ENCODE peak calls at places on chromosomes 6 and 20, in nine cellular contexts. E, I, B, Y, H, S, U, V and X are unnamed samples.

GRCh38 chr6:32843979-32844838 is at the start of gene PSMB8:
- DNase-seq in B (peak; percentile 99), S (peak; percentile 97), H (peak; percentile 96), V (peak; percentile 96), E (peak; percentile 96), I (peak; percentile 99), Y (peak; percentile 98), U (peak; percentile 95), X (peak; percentile 98)

GRCh38 chr6:41072836-41073202 is at the start of gene NFYA:
- DNase-seq in U (peak; percentile 99), Y (peak; percentile 100), E (peak; percentile 100), S (no peak), H (no peak), I (no peak), V (no peak), B (no peak), X (no peak)

GRCh38 chr20:22403860-22404608 is 180.3 kb downstream of the FOXA2 start:
- DNase-seq in Y (no peak), I (no peak), U (no peak), S (no peak), H (no peak), E (no peak), B (no peak), V (peak; percentile 77), X (no peak)

GRCh38 chr20:24692429-24693190 is 223.2 kb downstream of the SYNDIG1 start:
- DNase-seq in E (no peak), I (no peak), H (no peak), S (no peak), B (no peak), Y (peak; percentile 69), V (no peak), U (no peak), X (peak; percentile 30)

GRCh38 chr6:4281341-4282293 is 146.2 kb upstream of the ECI2 start:
- DNase-seq in E (peak; percentile 64), Y (no peak), B (no peak), H (peak; percentile 52), S (peak; percentile 86), V (no peak), U (peak; percentile 23), I (no peak), X (no peak)

GRCh38 chr6:41974281-41974825 is 32.7 kb upstream of the CCND3 start:
- DNase-seq in U (no peak), V (no peak), Y (no peak), I (peak; percentile 76), E (no peak), H (no peak), B (no peak), S (no peak), X (no peak)

GRCh38 chr6:149965191-149966020 is 1.7 kb downstream of the ULBP1 start:
- DNase-seq in B (no peak), Y (no peak), V (no peak), I (no peak), U (no peak), S (no peak), E (no peak), H (no peak), X (peak; percentile 58)

GRCh38 chr6:111912904-111913303 is 39.7 kb upstream of the FYN start:
- DNase-seq in V (no peak), E (no peak), I (no peak), B (no peak), S (no peak), U (no peak), H (no peak), Y (no peak), X (no peak)

GRCh38 chr20:58647814-58648501 is 3.1 kb upstream of the STX16 start:
- DNase-seq in V (no peak), I (no peak), Y (no peak), S (no peak), B (peak; percentile 90), H (no peak), U (no peak), E (peak; percentile 83), X (peak; percentile 57)

GRCh38 chr20:577167-577791 is 32.8 kb downstream of the TCF15 start:
- DNase-seq in B (no peak), S (no peak), Y (no peak), V (peak; percentile 70), E (peak; percentile 71), U (peak; percentile 74), I (peak; percentile 81), H (no peak), X (no peak)

GRCh38 chr20:49899551-49900383 is 15.6 kb downstream of the SPATA2 start:
- DNase-seq in U (no peak), I (no peak), V (no peak), S (no peak), Y (no peak), H (no peak), B (no peak), E (no peak), X (no peak)
- H3K27ac ChIP-seq in U (no peak overlapping the region), I (no peak overlapping the region), V (peak overlapping the region; percentile 13), S (no peak overlapping the region), Y (no peak overlapping the region), H (no peak overlapping the region), B (no peak overlapping the region), E (no peak overlapping the region), X (no peak overlapping the region)

GRCh38 chr6:11210386-11211138 is 21.9 kb downstream of the NEDD9 start:
- DNase-seq in V (no peak), I (no peak), S (no peak), E (no peak), H (no peak), B (no peak), Y (no peak), U (peak; percentile 94), X (no peak)
- H3K4me1 ChIP-seq in V (peaks cover 100% of the 10 kb centered on the region), I (no peaks in the 10 kb centered on the region), S (peaks cover 67% of the 10 kb centered on the region), E (peaks cover 88% of the 10 kb centered on the region), H (peaks cover 9% of the 10 kb centered on the region), B (peaks cover 82% of the 10 kb centered on the region), Y (peaks cover 14% of the 10 kb centered on the region), U (peaks cover 61% of the 10 kb centered on the region), X (no peaks in the 10 kb centered on the region)

GRCh38 chr6:20319520-20320357 is 81.9 kb upstream of the E2F3 start:
- DNase-seq in I (no peak), E (no peak), V (no peak), H (no peak), Y (no peak), S (peak; percentile 58), B (no peak), U (no peak), X (no peak)
- H3K4me3 ChIP-seq in I (no peak overlapping the region), E (no peak overlapping the region), V (no peak overlapping the region), H (no peak overlapping the region), Y (no peak overlapping the region), S (no peak overlapping the region), B (no peak overlapping the region), U (no peak overlapping the region), X (no peak overlapping the region)

GRCh38 chr20:8388146-8388545 is 256.1 kb downstream of the PLCB1 start:
- DNase-seq in B (no peak), I (no peak), H (no peak), S (no peak), V (no peak), Y (no peak), E (peak; percentile 37), U (peak; percentile 39), X (no peak)

GRCh38 chr20:8388707-8389106 is 256.6 kb downstream of the PLCB1 start:
- DNase-seq in Y (no peak), I (no peak), U (no peak), H (no peak), B (no peak), S (no peak), V (no peak), E (no peak), X (no peak)

GRCh38 chr20:8389381-8390368 is 257.6 kb downstream of the PLCB1 start:
- DNase-seq in E (peak; percentile 61), S (no peak), I (peak; percentile 79), U (peak; percentile 75), H (no peak), V (peak; percentile 55), Y (no peak), B (no peak), X (no peak)

GRCh38 chr20:8386991-8387390 is 254.9 kb downstream of the PLCB1 start:
- DNase-seq in S (no peak), V (no peak), Y (no peak), H (no peak), E (no peak), I (no peak), B (no peak), U (no peak), X (no peak)

DNA sequence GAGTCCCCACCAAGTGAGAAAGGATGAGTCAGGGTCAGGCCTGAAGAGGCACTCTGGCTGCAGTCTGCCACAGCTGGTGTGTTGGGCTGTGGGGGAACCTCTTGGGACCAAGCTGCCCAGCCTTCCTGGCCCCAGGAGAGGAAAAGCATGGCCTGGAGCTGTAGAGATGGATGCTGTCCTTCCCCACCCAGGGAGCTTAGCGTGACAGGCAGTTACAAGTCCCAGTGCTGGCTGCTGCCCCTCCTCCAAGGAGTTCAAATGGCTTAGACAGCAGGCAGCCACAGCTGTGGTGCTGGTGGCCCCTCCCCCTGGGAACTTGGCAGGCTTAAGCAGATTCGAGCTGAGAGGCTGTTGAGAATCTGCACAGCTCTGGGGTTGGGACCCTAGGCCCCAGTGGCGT is 253.2 kb downstream of the PLCB1 start:
- DNase-seq in S (peak; percentile 57), Y (no peak), B (no peak), H (no peak), E (no peak), I (no peak), U (peak; percentile 84), V (no peak), X (no peak)
- H3K27ac ChIP-seq in S (no peak overlapping the region), Y (no peak overlapping the region), B (no peak overlapping the region), H (no peak overlapping the region), E (no peak overlapping the region), I (no peak overlapping the region), U (no peak overlapping the region), V (no peak overlapping the region), X (no peak overlapping the region)

DNA sequence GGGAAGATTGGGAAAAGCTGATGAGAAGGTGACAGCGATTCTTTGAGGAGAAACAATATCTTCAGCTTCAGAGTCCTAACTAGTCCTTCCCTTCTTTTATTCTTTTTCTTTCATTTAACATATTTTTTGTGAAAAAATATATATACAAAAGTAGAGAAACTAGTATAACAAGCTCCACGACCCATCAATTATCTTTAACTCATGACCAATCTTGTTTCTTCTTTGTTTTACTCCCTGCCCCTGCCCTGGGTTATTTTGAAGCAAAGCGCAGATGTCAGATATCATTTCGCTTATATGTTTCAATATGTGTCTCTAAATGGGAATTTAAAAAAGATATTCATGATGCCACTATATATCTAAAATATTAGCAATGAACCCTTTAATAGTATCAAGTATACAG is 274.1 kb downstream of the CDC5L start:
- DNase-seq in B (no peak), I (no peak), U (no peak), Y (no peak), H (no peak), V (no peak), E (no peak), S (no peak), X (no peak)
- H3K4me1 ChIP-seq in B (no peaks in the 10 kb centered on the region), I (no peaks in the 10 kb centered on the region), U (peaks cover 49% of the 10 kb centered on the region), Y (no peaks in the 10 kb centered on the region), H (no peaks in the 10 kb centered on the region), V (peaks cover 29% of the 10 kb centered on the region), E (no peaks in the 10 kb centered on the region), S (no peaks in the 10 kb centered on the region), X (no peaks in the 10 kb centered on the region)

GRCh38 chr6:36284359-36284758 is 14.5 kb downstream of the PNPLA1 start:
- DNase-seq in H (no peak), S (no peak), U (no peak), E (no peak), I (no peak), B (no peak), V (no peak), Y (no peak), X (no peak)
- H3K4me3 ChIP-seq in H (no peak overlapping the region), S (no peak overlapping the region), U (no peak overlapping the region), E (no peak overlapping the region), I (no peak overlapping the region), B (no peak overlapping the region), V (no peak overlapping the region), Y (no peak overlapping the region), X (no peak overlapping the region)